ENCODE peak calls at places on chromosomes 3 and 15, in four cellular contexts. F is foreskin fibroblast, L is right lobe of liver, Y is fibroblast of the aortic adventitia. V is an unnamed sample.

GRCh38 chr3:71305246-71306206 is 278.0 kb downstream of the FOXP1 start:
- DNase-seq in F (no peak), L (no peak), Y (peak; percentile 66), V (no peak)

GRCh38 chr15:30956216-30956803 is 35.1 kb downstream of the MTMR10 start:
- DNase-seq in L (no peak), Y (peak; percentile 47), F (peak; percentile 41), V (no peak)

GRCh38 chr15:40241305-40242215 is 2.7 kb downstream of the PAK6 start:
- DNase-seq in Y (no peak), L (no peak), F (no peak), V (no peak)

GRCh38 chr3:152471814-152472605 is 203.3 kb downstream of the MBNL1 start:
- DNase-seq in Y (peak; percentile 79), L (peak; percentile 65), F (peak; percentile 80), V (peak; percentile 21)

GRCh38 chr3:54951405-54951804 is 23.5 kb upstream of the LRTM1 start:
- DNase-seq in F (peak; percentile 97), L (no peak), Y (peak; percentile 92), V (peak; percentile 63)

GRCh38 chr3:118932822-118933558 is 101.7 kb downstream of the IGSF11 start:
- DNase-seq in Y (no peak), L (peak; percentile 50), F (no peak), V (no peak)

GRCh38 chr3:64741344-64741743 is 53.5 kb upstream of the ADAMTS9 start:
- DNase-seq in F (peak; percentile 63), Y (peak; percentile 60), L (no peak), V (no peak)

GRCh38 chr15:88256261-88257230 is at the start of gene NTRK3:
- DNase-seq in F (peak; percentile 36), Y (peak; percentile 63), L (no peak), V (no peak)

GRCh38 chr15:92921215-92922131 is 21.3 kb downstream of the CHD2 start:
- DNase-seq in L (no peak), F (peak; percentile 71), Y (peak; percentile 64), V (no peak)

GRCh38 chr15:100596792-100597191 is 5.2 kb downstream of the LINS1 start:
- DNase-seq in F (no peak), L (no peak), Y (peak; percentile 49), V (no peak)

GRCh38 chr15:48592221-48592731 is 53.2 kb downstream of the FBN1 start:
- DNase-seq in Y (peak; percentile 99), L (no peak), F (peak; percentile 93), V (no peak)

GRCh38 chr3:53071882-53072431 is 26.1 kb upstream of the SFMBT1 start:
- DNase-seq in L (peak; percentile 37), Y (no peak), F (no peak), V (no peak)

GRCh38 chr3:55897573-55898224 is 410.6 kb upstream of the WNT5A start:
- DNase-seq in F (peak; percentile 24), Y (no peak), L (no peak), V (peak; percentile 48)

GRCh38 chr3:133983576-133984560 is 45.9 kb downstream of the SLCO2A1 start:
- DNase-seq in Y (no peak), L (no peak), F (no peak), V (no peak)

GRCh38 chr15:91308209-91308608 is 208.2 kb downstream of the SV2B start:
- DNase-seq in Y (no peak), L (no peak), F (no peak), V (no peak)

GRCh38 chr15:25508369-25509002 is 69.7 kb upstream of the UBE3A start:
- DNase-seq in F (peak; percentile 60), L (no peak), Y (peak; percentile 69), V (no peak)

GRCh38 chr3:53534996-53535395 is 40.6 kb downstream of the CACNA1D start:
- DNase-seq in F (no peak), Y (no peak), L (no peak), V (no peak)

DNA sequence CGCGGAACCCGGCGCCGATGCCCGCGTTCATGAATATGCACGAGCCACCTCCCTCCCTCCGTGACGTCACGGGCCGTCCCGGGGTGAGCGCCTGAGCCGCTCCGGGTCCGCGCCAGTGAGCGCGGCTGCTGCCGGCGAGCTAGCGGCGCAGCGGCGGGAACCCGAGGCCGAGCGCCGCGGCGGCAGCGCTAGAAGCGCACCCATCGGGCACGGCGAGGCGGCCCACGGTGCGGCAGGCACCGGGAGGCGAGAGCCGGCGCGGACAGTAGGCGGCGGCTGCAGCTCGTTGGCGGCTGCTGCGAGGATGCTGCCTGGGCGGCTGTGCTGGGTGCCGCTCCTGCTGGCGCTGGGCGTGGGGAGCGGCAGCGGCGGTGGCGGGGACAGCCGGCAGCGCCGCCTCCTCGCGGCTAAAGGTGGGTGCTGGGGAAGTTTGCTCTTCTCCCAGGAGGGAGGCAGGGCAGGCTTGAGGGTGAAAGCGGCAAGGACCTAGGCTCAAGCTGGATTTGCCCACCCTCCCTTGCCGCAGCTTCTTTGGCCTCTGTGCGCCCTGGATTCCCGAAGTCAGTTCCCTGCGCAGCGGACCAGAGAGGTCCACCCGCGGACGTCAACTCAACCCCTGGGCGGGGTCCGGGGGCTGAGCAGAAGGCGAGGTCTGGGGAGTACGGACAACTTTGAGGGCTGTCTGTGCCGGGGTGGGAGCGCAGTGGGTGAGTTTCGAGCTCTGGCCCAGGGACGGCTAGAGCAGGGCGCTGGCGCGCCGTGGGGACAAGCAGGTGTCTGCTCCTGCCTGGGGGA is at the start of gene CLSTN2:
- DNase-seq in F (peak; percentile 56), Y (peak; percentile 4), L (peak; percentile 49), V (no peak)
- TF ChIP-seq CTCF in F (no peak), Y (no peak), L (no peak), V (peak; percentile 47)

GRCh38 chr3:42032693-42033349 is 58.3 kb upstream of the TRAK1 start:
- DNase-seq in F (peak; percentile 98), Y (peak; percentile 97), L (peak; percentile 91), V (no peak)
- H3K4me3 ChIP-seq in F (no peak overlapping the region), Y (no peak overlapping the region), L (no peak overlapping the region), V (no peak overlapping the region)

GRCh38 chr3:126472277-126473006 is 3.2 kb downstream of the ZXDC start:
- DNase-seq in Y (peak; percentile 93), L (peak; percentile 86), F (peak; percentile 87), V (peak; percentile 86)
- TF ChIP-seq CTCF in Y (peak; percentile 30), L (peak; percentile 8), F (peak; percentile 14), V (peak; percentile 29)

GRCh38 chr3:37245003-37245402 is 70.6 kb upstream of the LRRFIP2 start:
- DNase-seq in L (no peak), F (no peak), Y (no peak), V (peak; percentile 17)
- H3K4me3 ChIP-seq in L (no peak overlapping the region), F (peak overlapping the region; percentile 99), Y (peak overlapping the region; percentile 88), V (peak overlapping the region; percentile 88)

GRCh38 chr3:194685723-194686413 is at the start of gene FAM43A:
- DNase-seq in L (peak; percentile 89), Y (peak; percentile 96), F (peak; percentile 99), V (peak; percentile 90)
- TF ChIP-seq CTCF in L (peak; percentile 11), Y (peak; percentile 35), F (peak; percentile 19), V (peak; percentile 31)